ENCODE peak calls at places on chromosomes 3 and 15, in nine cellular contexts. S is fibroblast of pulmonary artery; M is GM20000; V is CD8-positive, alpha-beta T cell; F is progenitor cell of endocrine pancreas; C is breast epithelium; U is dorsolateral prefrontal cortex; T is astrocyte of the spinal cord; O is activated B cell treated with CpG ODN at 0.5 μM for 24 hours. Q is an unnamed sample.

GRCh38 chr15:57684491-57685184 is 21.9 kb upstream of the POLR2M start:
- DNase-seq in S (no peak), M (no peak), V (no peak), F (no peak), C (no peak), U (no peak), T (no peak), O (no peak), Q (no peak)

GRCh38 chr3:45507820-45508317 is 86.7 kb upstream of the LIMD1 start:
- DNase-seq in S (peak), M (no peak), V (no peak), F (no peak), C (no peak), U (no peak), T (peak), O (no peak), Q (peak)

GRCh38 chr3:120649735-120650705 is 32.0 kb downstream of the HGD start:
- DNase-seq in S (no peak), M (no peak), V (no peak), F (no peak), C (no peak), U (no peak), T (no peak), O (no peak), Q (no peak)

GRCh38 chr15:57017024-57017423 is 98.6 kb downstream of the TCF12 start:
- DNase-seq in S (peak), M (peak), V (no peak), F (no peak), C (no peak), U (no peak), T (no peak), O (no peak), Q (no peak)

GRCh38 chr3:134432236-134432635 is 53.5 kb downstream of the ANAPC13 start:
- DNase-seq in S (no peak), M (no peak), V (no peak), F (no peak), C (no peak), U (no peak), T (no peak), O (no peak), Q (no peak)

GRCh38 chr3:86249833-86250232 is 741.1 kb downstream of the VGLL3 start:
- DNase-seq in S (no peak), M (no peak), V (no peak), F (no peak), C (no peak), U (no peak), T (no peak), O (no peak), Q (no peak)

GRCh38 chr3:142609136-142609535 is 12.9 kb downstream of the PLS1 start:
- DNase-seq in S (no peak), M (no peak), V (no peak), F (no peak), C (no peak), U (no peak), T (no peak), O (no peak), Q (no peak)

GRCh38 chr3:80999481-80999880 is 762.0 kb downstream of the GBE1 start:
- DNase-seq in S (no peak), M (no peak), V (no peak), F (no peak), C (no peak), U (no peak), T (no peak), O (no peak), Q (no peak)

GRCh38 chr3:190697901-190698300 is 164.6 kb downstream of the GMNC start:
- DNase-seq in S (peak), M (no peak), V (no peak), F (no peak), C (no peak), U (no peak), T (peak), O (no peak), Q (no peak)

GRCh38 chr3:52299815-52300611 is 12.4 kb downstream of the GLYCTK start:
- DNase-seq in S (peak), M (peak), V (no peak), F (no peak), C (no peak), U (no peak), T (peak), O (no peak), Q (no peak)

GRCh38 chr3:76293856-76294255 is 508.5 kb upstream of the ZNF717 start:
- DNase-seq in S (no peak), M (no peak), V (no peak), F (no peak), C (no peak), U (no peak), T (no peak), O (no peak), Q (no peak)

GRCh38 chr3:15839568-15839967 is 41.8 kb upstream of the ANKRD28 start:
- DNase-seq in S (no peak), M (no peak), V (no peak), F (no peak), C (no peak), U (no peak), T (no peak), O (no peak), Q (no peak)

GRCh38 chr15:93362821-93363220 is 273.8 kb upstream of the RGMA start:
- DNase-seq in S (no peak), M (no peak), V (no peak), F (no peak), C (no peak), U (no peak), T (no peak), O (no peak), Q (peak)

GRCh38 chr3:17558565-17558964 is 183.9 kb downstream of the TBC1D5 start:
- DNase-seq in S (no peak), M (no peak), V (no peak), F (no peak), C (no peak), U (no peak), T (no peak), O (no peak), Q (no peak)

GRCh38 chr3:152317956-152318355 is 49.2 kb downstream of the MBNL1 start:
- DNase-seq in S (peak), M (no peak), V (no peak), F (no peak), C (no peak), U (no peak), T (peak), O (no peak), Q (no peak)

GRCh38 chr15:48388017-48388936 is 57.0 kb downstream of the DUT start:
- DNase-seq in S (no peak), M (no peak), V (no peak), F (no peak), C (no peak), U (no peak), T (peak), O (no peak), Q (no peak)

GRCh38 chr15:63861946-63862517 is 28.3 kb upstream of the HERC1 start:
- DNase-seq in S (no peak), M (no peak), V (no peak), F (no peak), C (no peak), U (no peak), T (no peak), O (no peak), Q (no peak)

GRCh38 chr3:176579741-176580185 is 617.5 kb downstream of the TBL1XR1 start:
- DNase-seq in S (peak), M (no peak), V (no peak), F (no peak), C (no peak), U (no peak), T (peak), O (no peak), Q (no peak)

GRCh38 chr3:79490165-79491028 is 277.4 kb downstream of the ROBO1 start:
- DNase-seq in S (peak), M (no peak), V (no peak), F (no peak), C (peak), U (no peak), T (peak), O (no peak), Q (no peak)

GRCh38 chr3:59245879-59246501 is 196.2 kb upstream of the CFAP20DC start:
- DNase-seq in S (peak), M (no peak), V (no peak), F (no peak), C (no peak), U (no peak), T (peak), O (no peak), Q (no peak)

GRCh38 chr3:143333367-143333766 is 213.8 kb downstream of the CHST2 start:
- DNase-seq in S (no peak), M (no peak), V (no peak), F (no peak), C (no peak), U (no peak), T (no peak), O (no peak), Q (no peak)

GRCh38 chr3:39065197-39065596 is 13.4 kb downstream of the WDR48 start:
- DNase-seq in S (peak), M (peak), V (no peak), F (no peak), C (no peak), U (no peak), T (peak), O (no peak), Q (peak)

GRCh38 chr3:126521122-126521891 is 2.6 kb upstream of the CHST13 start:
- DNase-seq in S (no peak), M (no peak), V (no peak), F (no peak), C (no peak), U (no peak), T (no peak), O (no peak), Q (peak)

GRCh38 chr15:68655686-68656437 is 77.1 kb downstream of the CORO2B start:
- DNase-seq in S (no peak), M (no peak), V (no peak), F (no peak), C (no peak), U (no peak), T (no peak), O (no peak), Q (no peak)

GRCh38 chr3:65080432-65080831 is 392.6 kb upstream of the ADAMTS9 start:
- DNase-seq in S (no peak), M (no peak), V (no peak), F (no peak), C (no peak), U (no peak), T (no peak), O (no peak), Q (no peak)
- TF ChIP-seq CTCF in S (no peak), M (no peak), V (no peak), F (no peak), C (no peak), U (no peak), T (no peak), O (no peak), Q (no peak)

GRCh38 chr15:31364301-31365031 is 37.8 kb downstream of the KLF13 start:
- DNase-seq in S (no peak), M (no peak), V (no peak), F (no peak), C (no peak), U (no peak), T (no peak), O (no peak), Q (no peak)

GRCh38 chr15:31366169-31366734 is 39.6 kb downstream of the KLF13 start:
- DNase-seq in S (peak), M (no peak), V (no peak), F (no peak), C (peak), U (no peak), T (no peak), O (no peak), Q (no peak)

GRCh38 chr15:31367021-31367729 is 40.5 kb downstream of the KLF13 start:
- DNase-seq in S (no peak), M (no peak), V (no peak), F (no peak), C (no peak), U (no peak), T (no peak), O (no peak), Q (no peak)

GRCh38 chr15:31365032-31365654 is 38.5 kb downstream of the KLF13 start:
- DNase-seq in S (no peak), M (no peak), V (no peak), F (no peak), C (no peak), U (no peak), T (no peak), O (no peak), Q (no peak)

DNA sequence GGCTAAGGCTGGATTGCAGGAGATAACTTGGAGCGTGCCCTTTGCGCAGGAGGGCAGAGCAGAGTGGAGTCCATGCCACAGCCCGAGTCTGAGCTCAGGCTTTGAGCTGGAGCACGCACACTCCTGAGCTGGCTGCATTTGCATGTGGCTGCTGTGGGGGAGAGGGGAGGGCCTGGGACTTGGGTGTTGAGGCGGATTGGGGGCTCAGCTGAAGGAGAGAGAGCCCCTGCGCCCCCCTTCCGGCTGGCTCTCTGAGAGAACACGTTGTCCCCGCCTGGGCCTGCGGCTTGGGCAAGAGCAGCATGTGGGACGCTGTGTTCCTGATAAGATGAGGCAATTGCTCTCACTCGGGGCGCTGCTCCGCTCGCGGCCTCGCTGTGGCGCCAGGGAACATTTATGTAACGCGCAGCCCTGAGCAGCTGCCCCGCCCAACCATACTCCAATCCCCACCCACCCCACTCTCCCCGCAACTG is 39.1 kb downstream of the KLF13 start:
- DNase-seq in S (peak), M (peak), V (peak), F (peak), C (peak), U (peak), T (peak), O (peak), Q (peak)
- TF ChIP-seq CTCF in S (peak), M (peak), V (peak), F (peak), C (peak), U (peak), T (peak), O (no peak), Q (no peak)

DNA sequence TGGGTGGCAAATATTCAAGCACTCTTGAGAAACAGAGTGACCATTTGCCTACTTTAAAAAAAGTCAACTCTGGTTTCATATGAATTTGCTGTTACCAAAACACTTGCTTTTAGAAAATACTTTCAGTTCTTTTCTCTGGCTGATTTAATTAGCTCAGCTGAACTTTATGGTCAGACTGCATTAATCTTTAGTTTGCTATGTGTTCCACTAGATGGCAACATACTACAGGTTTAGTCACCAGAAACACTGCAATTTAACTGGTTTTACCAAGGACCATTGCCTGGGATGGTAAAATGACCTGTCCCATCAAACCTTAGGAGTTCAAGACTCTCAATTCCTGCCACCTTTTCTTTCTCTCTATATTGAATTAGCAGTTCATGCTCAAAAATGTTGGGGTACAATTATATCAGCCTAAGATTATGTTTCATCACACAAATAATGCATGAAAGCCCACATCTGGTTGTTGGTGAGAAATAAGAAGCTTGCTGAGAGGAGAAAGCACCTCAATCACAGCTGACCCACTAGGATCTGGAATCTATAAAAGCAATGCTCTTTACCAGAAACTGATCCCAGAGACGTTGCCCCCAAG is 14.2 kb downstream of the EIF4E3 start:
- DNase-seq in S (peak), M (peak), V (no peak), F (no peak), C (no peak), U (no peak), T (peak), O (no peak), Q (no peak)
- TF ChIP-seq CTCF in S (peak), M (no peak), V (peak), F (peak), C (peak), U (peak), T (peak), O (no peak), Q (peak)

GRCh38 chr3:196198081-196198675 is 13.0 kb downstream of the ZDHHC19 start:
- DNase-seq in S (no peak), M (no peak), V (no peak), F (no peak), C (no peak), U (no peak), T (no peak), O (no peak), Q (no peak)

GRCh38 chr3:196197524-196197923 is 13.7 kb downstream of the ZDHHC19 start:
- DNase-seq in S (no peak), M (no peak), V (no peak), F (no peak), C (no peak), U (no peak), T (no peak), O (no peak), Q (no peak)

GRCh38 chr3:196193738-196194541 is 17.3 kb downstream of the ZDHHC19 start:
- DNase-seq in S (no peak), M (no peak), V (no peak), F (no peak), C (no peak), U (no peak), T (no peak), O (no peak), Q (no peak)

GRCh38 chr3:196194542-196194915 is 16.7 kb downstream of the ZDHHC19 start:
- DNase-seq in S (no peak), M (no peak), V (no peak), F (no peak), C (no peak), U (no peak), T (no peak), O (no peak), Q (no peak)

GRCh38 chr3:196195664-196196255 is 15.4 kb downstream of the ZDHHC19 start:
- DNase-seq in S (no peak), M (no peak), V (no peak), F (no peak), C (no peak), U (no peak), T (no peak), O (no peak), Q (no peak)
- TF ChIP-seq CTCF in S (no peak), M (no peak), V (no peak), F (no peak), C (no peak), U (no peak), T (no peak), O (no peak), Q (no peak)

GRCh38 chr3:169134194-169134593 is 529.3 kb downstream of the MECOM start:
- DNase-seq in S (no peak), M (no peak), V (no peak), F (no peak), C (no peak), U (no peak), T (no peak), O (no peak), Q (no peak)

GRCh38 chr3:169137076-169137475 is 526.4 kb downstream of the MECOM start:
- DNase-seq in S (no peak), M (no peak), V (no peak), F (no peak), C (no peak), U (no peak), T (no peak), O (no peak), Q (no peak)

GRCh38 chr3:169131695-169132464 is 531.6 kb downstream of the MECOM start:
- DNase-seq in S (no peak), M (no peak), V (no peak), F (no peak), C (no peak), U (no peak), T (no peak), O (no peak), Q (no peak)

GRCh38 chr3:169137943-169138342 is 525.6 kb downstream of the MECOM start:
- DNase-seq in S (no peak), M (no peak), V (no peak), F (no peak), C (no peak), U (no peak), T (no peak), O (no peak), Q (no peak)

DNA sequence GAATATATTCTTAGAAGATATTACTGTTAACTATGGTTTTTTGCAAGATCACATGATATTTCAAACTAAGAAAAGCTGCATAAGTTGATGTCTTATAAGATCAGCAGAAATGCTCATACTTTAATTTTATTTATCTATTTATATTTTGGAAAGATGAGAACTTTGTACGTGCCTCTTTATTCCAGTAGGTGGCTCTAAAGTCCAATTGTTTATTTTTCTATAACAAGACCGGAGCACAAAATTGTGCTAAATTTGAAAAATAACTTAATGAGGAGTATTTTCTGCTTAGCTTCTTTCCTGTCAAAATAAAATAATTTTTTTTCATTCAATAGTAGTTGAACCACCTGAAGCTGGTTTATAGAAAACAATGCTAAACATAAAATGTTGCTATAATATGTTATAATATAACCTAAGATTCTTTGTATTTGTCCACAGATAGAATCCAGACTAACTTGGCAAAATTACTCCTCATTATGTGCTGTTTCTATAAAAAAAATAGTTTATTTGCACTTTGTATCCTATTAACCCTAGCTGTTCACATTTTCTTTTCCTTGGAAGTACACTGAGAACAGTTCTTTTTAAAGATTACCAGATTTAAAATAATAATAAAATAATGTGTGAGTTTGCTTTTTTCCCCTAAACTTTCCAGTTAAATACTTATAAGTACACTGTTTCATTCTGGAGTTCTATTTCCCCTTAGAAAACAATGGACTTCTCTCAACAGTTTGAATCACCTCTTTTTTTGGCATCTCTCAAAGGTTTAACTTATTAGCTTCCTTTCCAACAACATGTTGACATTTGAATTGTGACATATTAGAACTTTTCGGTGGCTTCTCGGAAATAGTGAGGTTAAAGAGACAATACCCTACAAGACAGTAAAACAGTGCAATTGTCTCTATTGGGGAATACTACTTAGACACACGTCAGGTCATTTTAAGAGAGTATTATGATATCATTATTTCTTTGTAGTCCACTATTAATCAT is 530.0 kb downstream of the MECOM start:
- DNase-seq in S (peak), M (no peak), V (no peak), F (no peak), C (no peak), U (no peak), T (peak), O (no peak), Q (no peak)
- TF ChIP-seq CTCF in S (peak), M (no peak), V (no peak), F (peak), C (no peak), U (peak), T (peak), O (no peak), Q (peak)

GRCh38 chr15:61119556-61119955 is 109.5 kb downstream of the RORA start:
- DNase-seq in S (no peak), M (no peak), V (no peak), F (no peak), C (no peak), U (no peak), T (no peak), O (no peak), Q (no peak)

GRCh38 chr15:61115679-61116078 is 113.4 kb downstream of the RORA start:
- DNase-seq in S (no peak), M (no peak), V (no peak), F (no peak), C (no peak), U (no peak), T (peak), O (no peak), Q (no peak)

GRCh38 chr15:61115241-61115640 is 113.9 kb downstream of the RORA start:
- DNase-seq in S (no peak), M (no peak), V (no peak), F (no peak), C (no peak), U (no peak), T (peak), O (no peak), Q (no peak)

GRCh38 chr15:61116830-61117229 is 112.3 kb downstream of the RORA start:
- DNase-seq in S (no peak), M (no peak), V (no peak), F (no peak), C (no peak), U (no peak), T (no peak), O (no peak), Q (no peak)

GRCh38 chr15:61118885-61119284 is 110.2 kb downstream of the RORA start:
- DNase-seq in S (no peak), M (no peak), V (no peak), F (no peak), C (no peak), U (no peak), T (no peak), O (no peak), Q (no peak)
- TF ChIP-seq CTCF in S (peak), M (no peak), V (no peak), F (peak), C (no peak), U (no peak), T (peak), O (no peak), Q (peak)

Q was measured in glutamatergic neuron.